ENCODE peak calls at places on chromosomes 5 and 9, in five cellular contexts. J is GM13977; G is Panc1; I is AG10803; Z is CD4-positive, alpha-beta T cell. O is an unnamed sample.

GRCh38 chr5:88734191-88734640 is 148.8 kb downstream of the MEF2C start:
- DNase-seq in J (peak), G (no peak), I (no peak), Z (no peak), O (peak)

GRCh38 chr5:54226215-54226614 is 84.2 kb downstream of the ARL15 start:
- DNase-seq in J (no peak), G (no peak), I (peak), Z (no peak), O (no peak)

GRCh38 chr9:35538361-35539234 is 48.7 kb downstream of the RUSC2 start:
- DNase-seq in J (no peak), G (no peak), I (peak), Z (no peak), O (no peak)

GRCh38 chr5:139821806-139822552 is 26.4 kb downstream of the PSD2 start:
- DNase-seq in J (no peak), G (no peak), I (no peak), Z (no peak), O (no peak)

GRCh38 chr9:130426883-130427282 is 17.9 kb upstream of the ASS1 start:
- DNase-seq in J (no peak), G (no peak), I (peak), Z (no peak), O (no peak)

GRCh38 chr5:148202531-148203092 is at the start of gene SPINK6:
- DNase-seq in J (no peak), G (no peak), I (no peak), Z (no peak), O (no peak)

GRCh38 chr5:163252951-163253350 is 184.4 kb upstream of the CCNG1 start:
- DNase-seq in J (no peak), G (no peak), I (no peak), Z (no peak), O (no peak)

GRCh38 chr9:116391306-116391900 is 237.8 kb downstream of the PAPPA start:
- DNase-seq in J (no peak), G (no peak), I (peak), Z (no peak), O (no peak)

GRCh38 chr5:31347558-31347905 is 154.0 kb downstream of the CDH6 start:
- DNase-seq in J (no peak), G (no peak), I (peak), Z (no peak), O (no peak)

GRCh38 chr5:97388794-97389193 is 205.7 kb upstream of the RIOK2 start:
- DNase-seq in J (no peak), G (peak), I (no peak), Z (no peak), O (no peak)

GRCh38 chr5:78182838-78183237 is 111.7 kb downstream of the AP3B1 start:
- DNase-seq in J (no peak), G (no peak), I (no peak), Z (no peak), O (peak)

GRCh38 chr5:98651715-98652114 is 121.7 kb upstream of the RGMB start:
- DNase-seq in J (no peak), G (no peak), I (no peak), Z (no peak), O (no peak)

GRCh38 chr5:83865579-83865978 is 144.9 kb upstream of the HAPLN1 start:
- DNase-seq in J (no peak), G (no peak), I (no peak), Z (no peak), O (no peak)

GRCh38 chr9:119370816-119371215 is 1.6 kb upstream of the BRINP1 start:
- DNase-seq in J (peak), G (no peak), I (peak), Z (no peak), O (peak)

GRCh38 chr5:83101514-83101913 is 24.2 kb downstream of the XRCC4 start:
- DNase-seq in J (no peak), G (no peak), I (no peak), Z (no peak), O (no peak)

GRCh38 chr9:23779220-23779619 is 46.8 kb downstream of the ELAVL2 start:
- DNase-seq in J (no peak), G (no peak), I (no peak), Z (no peak), O (no peak)

GRCh38 chr5:151770383-151771258 is 1.1 kb upstream of the G3BP1 start:
- DNase-seq in J (peak), G (no peak), I (peak), Z (peak), O (peak)

GRCh38 chr5:170522211-170523128 is 18.6 kb downstream of the KCNIP1 start:
- DNase-seq in J (no peak), G (no peak), I (peak), Z (no peak), O (no peak)

GRCh38 chr5:14228219-14228618 is 85.1 kb downstream of the TRIO start:
- DNase-seq in J (no peak), G (no peak), I (peak), Z (no peak), O (no peak)

GRCh38 chr9:92183449-92183848 is 68.2 kb upstream of the SPTLC1 start:
- DNase-seq in J (no peak), G (no peak), I (no peak), Z (no peak), O (no peak)

GRCh38 chr5:180394031-180394636 is 41.0 kb upstream of the GFPT2 start:
- DNase-seq in J (no peak), G (no peak), I (no peak), Z (no peak), O (no peak)

GRCh38 chr9:98506422-98507054 is 202.2 kb downstream of the GABBR2 start:
- DNase-seq in J (no peak), G (no peak), I (no peak), Z (no peak), O (no peak)

GRCh38 chr9:130111805-130112204 is 58.1 kb downstream of the GPR107 start:
- DNase-seq in J (no peak), G (no peak), I (no peak), Z (no peak), O (no peak)

GRCh38 chr9:96449844-96450612 is at the start of gene HABP4:
- DNase-seq in J (peak), G (peak), I (peak), Z (peak), O (peak)
- TF ChIP-seq CTCF in J (no peak), G (no peak), I (no peak), Z (no peak), O (no peak)

GRCh38 chr9:128818099-128818838 is at the start of gene ENDOG:
- DNase-seq in J (peak), G (peak), I (peak), Z (peak), O (peak)
- TF ChIP-seq CTCF in J (peak), G (peak), I (peak), Z (peak), O (peak)

GRCh38 chr5:146034127-146034526 is 71.2 kb downstream of the PLAC8L1 start:
- DNase-seq in J (no peak), G (no peak), I (no peak), Z (no peak), O (no peak)
- TF ChIP-seq CTCF in J (no peak), G (no peak), I (no peak), Z (no peak), O (no peak)

GRCh38 chr9:112945620-112946208 is 55.0 kb upstream of the SLC46A2 start:
- DNase-seq in J (no peak), G (no peak), I (no peak), Z (no peak), O (peak)
- TF ChIP-seq CTCF in J (peak), G (peak), I (no peak), Z (no peak), O (no peak)

DNA sequence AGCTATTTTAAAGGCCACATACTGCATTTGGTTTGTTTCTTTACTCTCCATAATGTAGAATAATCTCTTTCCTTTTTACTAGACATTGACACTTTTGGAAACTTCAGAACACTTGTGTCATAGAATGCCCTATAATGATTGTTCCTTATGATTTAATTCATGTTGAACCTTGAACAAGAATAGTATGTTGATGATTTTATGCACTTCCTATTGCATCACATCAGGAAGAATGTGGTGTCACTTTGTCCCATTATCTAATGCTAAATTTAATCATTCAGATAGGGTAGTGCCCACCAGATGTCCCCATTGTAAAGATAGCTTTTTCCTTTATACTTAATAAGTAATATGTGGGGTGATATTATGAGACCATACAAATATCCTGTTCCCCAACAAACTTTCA is 19.4 kb upstream of the DEPDC1B start:
- DNase-seq in J (no peak), G (no peak), I (no peak), Z (no peak), O (no peak)
- TF ChIP-seq CTCF in J (no peak), G (no peak), I (no peak), Z (no peak), O (no peak)

GRCh38 chr9:114574438-114574837 is 13.1 kb upstream of the ATP6V1G1 start:
- DNase-seq in J (no peak), G (no peak), I (no peak), Z (no peak), O (no peak)

GRCh38 chr9:114572199-114572598 is 15.4 kb upstream of the ATP6V1G1 start:
- DNase-seq in J (no peak), G (no peak), I (no peak), Z (no peak), O (no peak)

GRCh38 chr9:114570742-114571141 is 16.8 kb upstream of the ATP6V1G1 start:
- DNase-seq in J (no peak), G (no peak), I (no peak), Z (no peak), O (no peak)

GRCh38 chr9:114571391-114571790 is 16.2 kb upstream of the ATP6V1G1 start:
- DNase-seq in J (no peak), G (no peak), I (no peak), Z (no peak), O (no peak)
- TF ChIP-seq CTCF in J (no peak), G (no peak), I (no peak), Z (no peak), O (no peak)

GRCh38 chr5:67315082-67315801 is 118.6 kb upstream of the CD180 start:
- DNase-seq in J (no peak), G (no peak), I (peak), Z (no peak), O (no peak)
- TF ChIP-seq CTCF in J (no peak), G (no peak), I (no peak), Z (no peak), O (no peak)